ENCODE peak calls at places on chromosomes 1 and 21, in eight cellular contexts. R is NCI-H1417 treated with DMSO at 0.1 percent for 48 hours; H is germinal center; E is HTR-8/SVneo; C is T-cell; F is hypothalamus; G is naive thymus-derived CD4-positive, alpha-beta T cell; P is amniotic epithelial cell. K is an unnamed sample.

GRCh38 chr1:115183158-115183557 is 93.9 kb upstream of the TSPAN2 start:
- DNase-seq in R (no peak), H (no peak), E (no peak), C (no peak), F (no peak), G (no peak), P (no peak), K (no peak)

GRCh38 chr1:51101976-51102375 is at the start of gene C1orf185:
- DNase-seq in R (no peak), H (no peak), E (no peak), C (no peak), F (no peak), G (no peak), P (no peak), K (no peak)

GRCh38 chr1:95323117-95323516 is 89.1 kb downstream of the RWDD3 start:
- DNase-seq in R (no peak), H (no peak), E (no peak), C (no peak), F (no peak), G (no peak), P (no peak), K (no peak)

GRCh38 chr1:41894101-41894620 is 24.6 kb downstream of the HIVEP3 start:
- DNase-seq in R (no peak), H (no peak), E (no peak), C (no peak), F (no peak), G (no peak), P (no peak), K (no peak)

GRCh38 chr1:26132128-26132824 is 20.7 kb downstream of the PDIK1L start:
- DNase-seq in R (no peak), H (no peak), E (no peak), C (no peak), F (no peak), G (no peak), P (no peak), K (no peak)

GRCh38 chr1:165580931-165581871 is 37.4 kb downstream of the LRRC52 start:
- DNase-seq in R (no peak), H (no peak), E (no peak), C (no peak), F (no peak), G (no peak), P (peak; percentile 45), K (no peak)

GRCh38 chr1:101293461-101294045 is 56.7 kb downstream of the S1PR1 start:
- DNase-seq in R (no peak), H (no peak), E (peak; percentile 14), C (no peak), F (no peak), G (no peak), P (peak; percentile 90), K (no peak)

GRCh38 chr1:99481391-99481996 is 164.4 kb upstream of the PALMD start:
- DNase-seq in R (peak; percentile 8), H (peak; percentile 3), E (peak; percentile 18), C (peak; percentile 1), F (no peak), G (peak; percentile 61), P (peak; percentile 61), K (peak; percentile 49)

GRCh38 chr21:43659136-43660000 is at the start of the genes HSF2BP and RRP1B:
- DNase-seq in R (peak; percentile 75), H (peak; percentile 89), E (peak; percentile 91), C (peak; percentile 69), F (peak; percentile 38), G (peak; percentile 85), P (peak; percentile 68), K (peak; percentile 91)

K was measured in dermis microvascular lymphatic vessel endothelial cell.